ENCODE peak calls at places on chromosome 5, in five cellular contexts. O is NCI-H2171 treated with DMSO at 0.1 percent for 48 hours, U is AG08396, L is HTR-8/SVneo, B is dorsolateral prefrontal cortex. M is an unnamed sample.

GRCh38 chr5:50727149-50727496 is 60.7 kb downstream of the PARP8 start:
- DNase-seq in O (no peak), U (no peak), L (peak), B (peak), M (peak)

GRCh38 chr5:39774597-39774996 is 349.8 kb upstream of the DAB2 start:
- DNase-seq in O (no peak), U (no peak), L (no peak), B (no peak), M (no peak)

GRCh38 chr5:79992891-79993290 is 1.8 kb upstream of the MTX3 start:
- DNase-seq in O (no peak), U (peak), L (no peak), B (no peak), M (no peak)

GRCh38 chr5:36198281-36198680 is 43.4 kb downstream of the NADK2 start:
- DNase-seq in O (no peak), U (no peak), L (no peak), B (no peak), M (no peak)

GRCh38 chr5:58629190-58630159 is 46.6 kb downstream of the RAB3C start:
- DNase-seq in O (no peak), U (no peak), L (no peak), B (no peak), M (no peak)

GRCh38 chr5:4882186-4882585 is 257.9 kb upstream of the ADAMTS16 start:
- DNase-seq in O (no peak), U (no peak), L (no peak), B (no peak), M (no peak)

GRCh38 chr5:92519717-92520632 is 1061.0 kb downstream of the NR2F1-AS1 start:
- DNase-seq in O (peak), U (no peak), L (no peak), B (no peak), M (no peak)

GRCh38 chr5:111865356-111865755 is 108.4 kb upstream of the NREP start:
- DNase-seq in O (no peak), U (no peak), L (no peak), B (no peak), M (no peak)

GRCh38 chr5:78638973-78639669 is 9.5 kb downstream of the LHFPL2 start:
- DNase-seq in O (no peak), U (no peak), L (no peak), B (no peak), M (no peak)

GRCh38 chr5:167633931-167634341 is 657.5 kb upstream of the WWC1 start:
- DNase-seq in O (no peak), U (peak), L (no peak), B (no peak), M (peak)

GRCh38 chr5:77180167-77181081 is 30.1 kb upstream of the PDE8B start:
- DNase-seq in O (peak), U (peak), L (no peak), B (peak), M (no peak)

GRCh38 chr5:142305211-142305610 is 19.6 kb downstream of the SPRY4 start:
- DNase-seq in O (no peak), U (no peak), L (no peak), B (no peak), M (no peak)

GRCh38 chr5:945691-946541 is 53.2 kb downstream of the TRIP13 start:
- DNase-seq in O (peak), U (no peak), L (no peak), B (peak), M (no peak)

GRCh38 chr5:540215-541147 is 16.2 kb upstream of the SLC9A3 start:
- DNase-seq in O (no peak), U (no peak), L (no peak), B (no peak), M (no peak)

GRCh38 chr5:160991205-160991604 is 139.2 kb upstream of the ATP10B start:
- DNase-seq in O (no peak), U (no peak), L (no peak), B (no peak), M (peak)

GRCh38 chr5:151737421-151737820 is 21.0 kb downstream of the ATOX1 start:
- DNase-seq in O (no peak), U (no peak), L (no peak), B (no peak), M (no peak)

GRCh38 chr5:3657364-3658003 is 61.9 kb downstream of the IRX1 start:
- DNase-seq in O (no peak), U (no peak), L (no peak), B (no peak), M (no peak)